ENCODE peak calls at places on chromosome 6, in eight cellular contexts. T is colonic mucosa; W is aorta; P is fibroblast of pulmonary artery; G is AG09309; I is NCI-H2171 treated with DMSO at 0.1 percent for 48 hours; Y is stimulated activated CD8-positive, alpha-beta memory T cell treated with anti-CD3 and anti-CD28 coated beads, Interleukin-15, amount 100 ng/mL, for 48 hours; S is Panc1. L is an unnamed sample.

GRCh38 chr6:133170602-133171001 is 70.6 kb upstream of the EYA4 start:
- DNase-seq in W (no peak), G (no peak), S (no peak), P (no peak), I (no peak), Y (no peak), T (no peak), L (no peak)

GRCh38 chr6:16739329-16739801 is 21.9 kb downstream of the ATXN1 start:
- DNase-seq in W (no peak), G (no peak), I (no peak), S (no peak), Y (no peak), T (no peak), P (no peak), L (no peak)

GRCh38 chr6:165821754-165822153 is 158.7 kb upstream of the PDE10A start:
- DNase-seq in G (no peak), S (no peak), P (no peak), Y (no peak), W (no peak), I (no peak), T (no peak), L (no peak)

GRCh38 chr6:72620866-72621242 is 1.0 kb upstream of the KCNQ5 start:
- DNase-seq in S (no peak), T (no peak), W (peak; percentile 47), Y (peak; percentile 1), I (no peak), G (no peak), P (no peak), L (peak; percentile 63)

GRCh38 chr6:107539409-107539808 is 49.5 kb downstream of the SOBP start:
- DNase-seq in G (peak; percentile 20), Y (no peak), I (peak; percentile 15), T (no peak), W (no peak), P (no peak), S (no peak), L (no peak)

GRCh38 chr6:110951986-110952794 is 6.3 kb upstream of the GTF3C6 start:
- DNase-seq in Y (no peak), W (no peak), T (no peak), G (peak; percentile 44), P (peak; percentile 68), S (peak; percentile 71), I (no peak), L (no peak)

GRCh38 chr6:108737594-108738546 is 110.4 kb upstream of the ARMC2 start:
- DNase-seq in I (no peak), G (peak; percentile 94), T (no peak), P (peak; percentile 92), W (peak; percentile 84), S (peak; percentile 92), Y (peak; percentile 54), L (no peak)

GRCh38 chr6:33428219-33428890 is 8.5 kb downstream of the SYNGAP1 start:
- DNase-seq in G (no peak), S (no peak), T (peak; percentile 47), I (peak; percentile 15), P (peak; percentile 38), Y (no peak), W (peak; percentile 52), L (peak; percentile 83)

GRCh38 chr6:45626087-45626891 is 248.6 kb upstream of the SUPT3H start:
- DNase-seq in Y (peak; percentile 50), W (no peak), G (no peak), I (no peak), P (peak; percentile 70), T (no peak), S (no peak), L (no peak)

GRCh38 chr6:143778926-143779325 is 64.2 kb upstream of the LTV1 start:
- DNase-seq in P (no peak), G (no peak), T (no peak), I (no peak), Y (no peak), W (no peak), S (no peak), L (no peak)

GRCh38 chr6:108235121-108235520 is 25.7 kb downstream of the SNX3 start:
- DNase-seq in Y (no peak), T (no peak), P (no peak), I (peak; percentile 18), W (no peak), S (no peak), G (no peak), L (no peak)

GRCh38 chr6:41901882-41902519 is 6.8 kb upstream of the USP49 start:
- DNase-seq in W (no peak), T (peak; percentile 34), P (peak; percentile 49), G (no peak), S (no peak), I (no peak), Y (no peak), L (no peak)

GRCh38 chr6:52389626-52390360 is 27.8 kb downstream of the PAQR8 start:
- DNase-seq in G (no peak), S (no peak), Y (peak; percentile 21), W (peak; percentile 57), T (peak; percentile 86), I (peak; percentile 37), P (peak; percentile 44), L (peak; percentile 89)

GRCh38 chr6:35388772-35389352 is 46.5 kb downstream of the PPARD start:
- DNase-seq in W (peak; percentile 21), Y (no peak), I (no peak), T (peak; percentile 32), G (no peak), S (no peak), P (no peak), L (no peak)

L was measured in kidney.